ENCODE peak calls at places on chromosomes 4 and X, in five cellular contexts. Y is heart left ventricle, G is transverse colon, P is IMR-90, C is adrenal gland. F is an unnamed sample.

GRCh38 chrX:30793075-30793766 is 95.8 kb downstream of the TAB3 start:
- DNase-seq in Y (no peak), G (no peak), P (no peak), C (no peak), F (peak)

GRCh38 chr4:153502584-153502983 is 36.4 kb downstream of the TMEM131L start:
- DNase-seq in Y (no peak), G (no peak), P (peak), C (no peak), F (no peak)

GRCh38 chr4:153143527-153144348 is 60.5 kb upstream of the TRIM2 start:
- DNase-seq in Y (no peak), G (peak), P (peak), C (peak), F (no peak)

GRCh38 chr4:67765401-67765800 is 11.2 kb upstream of the GNRHR start:
- DNase-seq in Y (no peak), G (no peak), P (peak), C (no peak), F (no peak)

GRCh38 chr4:13306356-13306755 is 177.8 kb downstream of the RAB28 start:
- DNase-seq in Y (no peak), G (no peak), P (no peak), C (no peak), F (no peak)

GRCh38 chrX:102085706-102086105 is 39.8 kb upstream of the TCEAL2 start:
- DNase-seq in Y (no peak), G (no peak), P (no peak), C (no peak), F (no peak)

GRCh38 chrX:80876877-80877276 is 67.2 kb upstream of the BRWD3 start:
- DNase-seq in Y (no peak), G (no peak), P (peak), C (no peak), F (no peak)

GRCh38 chr4:162485486-162485885 is 321.7 kb upstream of the FSTL5 start:
- DNase-seq in Y (no peak), G (no peak), P (no peak), C (no peak), F (no peak)

GRCh38 chr4:52937829-52938228 is 75.7 kb downstream of the RASL11B start:
- DNase-seq in Y (no peak), G (no peak), P (no peak), C (no peak), F (no peak)

GRCh38 chrX:4831574-4831973 is 1118.1 kb upstream of the PRKX start:
- DNase-seq in Y (no peak), G (no peak), P (no peak), C (no peak), F (no peak)

GRCh38 chr4:121736735-121737351 is 28.1 kb downstream of the SMIM43 start:
- DNase-seq in Y (no peak), G (no peak), P (peak), C (peak), F (no peak)

GRCh38 chrX:97387004-97387403 is 503.3 kb downstream of the RPA4 start:
- DNase-seq in Y (no peak), G (no peak), P (no peak), C (no peak), F (no peak)

GRCh38 chr4:39587881-39588280 is 50.8 kb downstream of the SMIM14 start:
- DNase-seq in Y (no peak), G (no peak), P (peak), C (no peak), F (no peak)

GRCh38 chrX:87664381-87664780 is 146.8 kb downstream of the KLHL4 start:
- DNase-seq in Y (no peak), G (no peak), P (peak), C (no peak), F (no peak)

GRCh38 chr4:93416337-93417102 is 412.0 kb upstream of the ATOH1 start:
- DNase-seq in Y (no peak), G (no peak), P (peak), C (no peak), F (no peak)

GRCh38 chr4:152981278-152981677 is 45.2 kb downstream of the FHDC1 start:
- DNase-seq in Y (no peak), G (no peak), P (peak), C (no peak), F (peak)

GRCh38 chr4:1514612-1515011 is 108.4 kb upstream of the NKX1-1 start:
- DNase-seq in Y (no peak), G (no peak), P (no peak), C (no peak), F (no peak)

GRCh38 chr4:23931489-23931830 is 41.6 kb upstream of the PPARGC1A start:
- DNase-seq in Y (no peak), G (no peak), P (no peak), C (no peak), F (no peak)

GRCh38 chr4:186627226-186627865 is 72.0 kb upstream of the MTNR1A start:
- DNase-seq in Y (no peak), G (no peak), P (peak), C (no peak), F (no peak)

GRCh38 chr4:84224522-84224921 is 274.6 kb downstream of the NKX6-1 start:
- DNase-seq in Y (no peak), G (no peak), P (no peak), C (no peak), F (no peak)

GRCh38 chr4:40682298-40683101 is 52.8 kb upstream of the RBM47 start:
- DNase-seq in Y (no peak), G (no peak), P (no peak), C (no peak), F (no peak)

GRCh38 chrX:67207912-67208311 is 335.9 kb upstream of the AR start:
- DNase-seq in Y (no peak), G (no peak), P (no peak), C (no peak), F (no peak)

GRCh38 chr4:120317713-120318112 is 251.1 kb upstream of the MAD2L1 start:
- DNase-seq in Y (no peak), G (no peak), P (no peak), C (no peak), F (no peak)

GRCh38 chr4:155673453-155673979 is 6.9 kb downstream of the GUCY1A1 start:
- DNase-seq in Y (no peak), G (no peak), P (no peak), C (no peak), F (no peak)

DNA sequence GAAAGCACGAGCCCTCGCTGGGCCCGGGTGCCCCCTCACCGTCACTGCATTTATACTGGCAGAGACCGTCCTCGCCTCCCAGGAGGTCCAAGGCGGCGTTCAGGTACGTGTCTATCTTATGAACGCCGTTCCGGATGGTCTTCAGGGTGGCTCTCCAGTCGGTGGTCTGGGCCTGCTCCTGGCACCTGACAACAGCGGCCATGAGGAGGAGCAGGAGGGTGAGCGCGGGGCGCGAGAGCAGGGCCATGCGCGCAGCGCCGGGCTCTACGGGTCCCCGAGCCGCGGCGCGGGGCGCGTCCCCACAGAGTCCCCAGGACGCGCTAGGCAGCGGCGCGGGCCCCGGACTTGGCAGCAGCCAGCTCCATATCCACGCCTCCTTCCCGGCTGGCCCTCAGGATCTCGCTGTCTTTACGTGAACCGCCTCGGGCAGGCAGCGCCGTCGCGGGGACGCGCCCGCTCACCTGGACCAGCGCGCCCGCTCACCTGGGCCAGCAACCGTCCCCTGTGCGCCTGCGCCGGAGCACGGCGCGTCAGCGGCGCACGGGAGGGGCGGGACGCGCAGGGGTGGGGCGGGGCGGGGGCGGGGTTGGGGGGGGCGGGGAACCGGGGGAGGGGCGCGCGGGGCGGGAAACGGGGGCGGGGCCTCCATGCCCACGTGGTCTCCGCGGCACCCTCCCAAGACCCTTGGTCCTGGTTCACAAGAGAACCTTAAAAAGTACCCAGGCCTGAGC is at the start of gene PLA2G12A:
- DNase-seq in Y (peak), G (peak), P (peak), C (peak), F (peak)
- TF ChIP-seq POLR2A in Y (peak), G (peak), P (no peak), C (no peak), F (no peak)

GRCh38 chr4:139984459-139984858 is 169.5 kb downstream of the MAML3 start:
- DNase-seq in Y (no peak), G (no peak), P (no peak), C (no peak), F (no peak)

GRCh38 chr4:139986621-139987510 is 167.1 kb downstream of the MAML3 start:
- DNase-seq in Y (no peak), G (no peak), P (peak), C (no peak), F (no peak)

GRCh38 chr4:139988863-139989765 is 164.9 kb downstream of the MAML3 start:
- DNase-seq in Y (no peak), G (no peak), P (peak), C (peak), F (peak)

GRCh38 chr4:139986108-139986507 is 167.9 kb downstream of the MAML3 start:
- DNase-seq in Y (no peak), G (no peak), P (no peak), C (peak), F (no peak)
- H3K4me3 ChIP-seq in Y (no peak), G (no peak), P (no peak), C (no peak), F (no peak)

DNA sequence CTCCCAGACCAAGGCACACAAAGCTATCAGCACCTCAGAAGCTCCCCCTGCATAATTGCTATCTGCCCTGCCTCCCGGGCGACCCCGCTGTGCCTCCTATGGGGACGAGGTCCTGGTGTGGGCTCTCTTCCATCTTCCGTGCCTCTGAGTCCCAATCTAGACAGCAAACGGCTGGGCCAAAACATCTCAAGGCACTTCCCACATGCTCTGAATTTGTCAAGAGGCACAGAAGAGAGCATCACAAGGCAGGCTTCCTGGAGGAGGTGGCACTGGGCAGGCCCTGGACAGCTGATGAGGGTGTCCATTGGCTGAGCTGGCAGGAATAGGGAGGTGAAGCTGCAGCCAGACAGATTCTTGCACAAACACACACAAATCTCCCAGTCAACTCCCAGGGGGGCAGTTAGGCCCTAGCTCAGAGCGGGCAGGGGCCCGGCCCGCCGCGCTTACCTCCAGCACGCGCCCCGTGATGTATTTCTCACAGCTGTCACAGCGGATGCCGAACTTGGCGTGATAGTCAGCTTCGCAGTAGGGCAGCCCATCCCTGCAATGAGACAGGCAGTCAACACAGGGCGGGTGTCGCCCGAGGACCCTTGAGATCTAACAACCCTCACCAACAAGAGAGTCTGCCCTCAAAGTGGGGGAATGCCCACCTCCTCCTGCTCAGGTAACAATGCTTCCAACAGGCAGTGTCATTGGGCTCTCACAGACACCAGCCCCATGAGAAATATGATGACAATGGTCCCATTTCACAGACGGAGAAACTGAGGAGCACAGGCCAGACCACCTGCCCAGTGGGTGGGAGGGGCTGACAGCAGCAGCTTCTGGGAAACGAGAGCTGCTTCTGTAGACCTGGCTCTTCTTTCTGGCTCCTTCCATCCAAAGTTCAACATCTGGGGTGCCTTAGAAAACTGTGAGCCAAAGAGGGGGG is 81.2 kb downstream of the ABLIM2 start:
- DNase-seq in Y (peak), G (no peak), P (no peak), C (no peak), F (no peak)
- TF ChIP-seq CTCF in Y (no peak), G (no peak), P (no peak), C (no peak), F (no peak)

GRCh38 chr4:129095811-129096454 is at the start of gene C4orf33:
- DNase-seq in Y (peak), G (peak), P (peak), C (peak), F (peak)
- TF ChIP-seq POLR2A in Y (peak), G (peak), P (no peak), C (no peak), F (no peak)

GRCh38 chr4:30904593-30904992 is 184.4 kb downstream of the PCDH7 start:
- DNase-seq in Y (no peak), G (no peak), P (no peak), C (no peak), F (no peak)
- H3K4me3 ChIP-seq in Y (no peak), G (no peak), P (no peak), C (no peak), F (no peak)

DNA sequence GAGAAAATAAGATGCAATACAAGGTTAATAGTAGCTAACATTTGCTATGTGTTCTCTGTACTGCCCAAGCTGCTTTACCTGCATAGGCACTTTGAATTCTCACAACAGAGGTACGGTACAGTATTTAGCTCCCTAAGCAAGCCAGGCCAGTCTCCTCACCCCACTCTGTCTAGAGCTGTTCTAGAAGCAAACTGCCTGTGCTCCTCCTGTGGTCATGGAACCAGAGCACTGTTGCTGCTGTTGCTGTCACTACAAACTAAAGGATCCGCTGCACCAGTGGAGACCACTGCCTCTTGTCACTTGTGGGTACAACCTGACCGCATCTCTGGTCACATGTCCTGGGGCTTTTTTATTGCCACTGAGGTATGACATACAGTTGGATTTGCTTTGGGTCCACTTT is 19.6 kb downstream of the ZNF330 start:
- DNase-seq in Y (no peak), G (no peak), P (no peak), C (no peak), F (no peak)
- TF ChIP-seq CTCF in Y (no peak), G (no peak), P (no peak), C (no peak), F (no peak)

F was measured in lower leg skin.